ENCODE peak calls at places on chromosomes 13 and 19, in five cellular contexts. I is A549, B is SK-N-SH, Q is HepG2, C is HCT116. Y is an unnamed sample.

GRCh38 chr19:58350001-58350801 is 3.1 kb downstream of the A1BG start:
- DNase-seq in Q (no peak), I (no peak), C (no peak), B (no peak), Y (no peak)

GRCh38 chr13:26255717-26256277 is 1.9 kb downstream of the CDK8 start:
- DNase-seq in Q (peak; percentile 20), I (no peak), C (no peak), B (peak; percentile 39), Y (no peak)

GRCh38 chr19:43532571-43532961 is 422 bp upstream of the ZNF575 start:
- DNase-seq in Q (no peak), B (peak; percentile 59), C (peak; percentile 65), I (peak; percentile 79), Y (no peak)

GRCh38 chr19:12194827-12195500 is 32.1 kb downstream of the ZNF136 start:
- DNase-seq in B (peak; percentile 91), C (no peak), Q (no peak), I (no peak), Y (no peak)

GRCh38 chr19:55146078-55146647 is 2.8 kb downstream of the TNNT1 start:
- DNase-seq in C (peak; percentile 64), I (peak; percentile 91), Q (no peak), B (peak; percentile 76), Y (no peak)

GRCh38 chr13:109940637-109941036 is 154.3 kb upstream of the IRS2 start:
- DNase-seq in C (no peak), Q (no peak), I (no peak), B (no peak), Y (no peak)

GRCh38 chr13:41313659-41314197 is 2.7 kb downstream of the NAA16 start:
- DNase-seq in C (no peak), I (no peak), B (no peak), Q (no peak), Y (no peak)

GRCh38 chr13:47175172-47175806 is 278.4 kb upstream of the HTR2A start:
- DNase-seq in Q (no peak), B (no peak), I (no peak), C (no peak), Y (peak; percentile 31)

GRCh38 chr19:16661480-16662034 is 618 bp downstream of the TMEM38A start:
- DNase-seq in I (no peak), C (no peak), Q (no peak), B (peak; percentile 36), Y (no peak)

GRCh38 chr13:45242070-45242469 is 41.2 kb upstream of the KCTD4 start:
- DNase-seq in B (peak; percentile 10), I (no peak), Q (no peak), C (peak; percentile 15), Y (peak; percentile 28)

GRCh38 chr19:35236638-35237400 is 8.3 kb upstream of the FAM187B start:
- DNase-seq in I (no peak), B (no peak), Q (no peak), C (no peak), Y (no peak)

GRCh38 chr19:35449347-35450043 is 1.4 kb downstream of the FFAR2 start:
- DNase-seq in B (peak; percentile 37), I (no peak), Q (no peak), C (no peak), Y (no peak)

GRCh38 chr19:676343-677105 is at the start of gene FSTL3:
- DNase-seq in Q (no peak), C (no peak), B (no peak), I (peak; percentile 28), Y (no peak)

GRCh38 chr13:62320129-62320724 is 904.6 kb upstream of the PCDH20 start:
- DNase-seq in B (peak; percentile 38), C (peak; percentile 46), I (peak; percentile 1), Q (peak; percentile 22), Y (peak; percentile 10)

GRCh38 chr13:32627793-32628192 is 41.5 kb downstream of the PDS5B start:
- DNase-seq in Q (no peak), C (no peak), B (no peak), I (no peak), Y (no peak)

GRCh38 chr19:17671906-17672305 is 16.2 kb downstream of the UNC13A start:
- DNase-seq in Q (peak; percentile 24), B (peak; percentile 73), I (no peak), C (peak; percentile 68), Y (peak; percentile 18)

GRCh38 chr19:33406521-33407139 is 33.1 kb downstream of the CEBPG start:
- DNase-seq in Q (peak; percentile 56), C (peak; percentile 32), I (peak; percentile 95), B (peak; percentile 94), Y (peak; percentile 82)

GRCh38 chr13:34672631-34673030 is 269.4 kb upstream of the NBEA start:
- DNase-seq in C (no peak), Q (no peak), B (no peak), I (no peak), Y (no peak)

GRCh38 chr13:23899555-23899954 is 2.3 kb upstream of the C1QTNF9B start:
- DNase-seq in B (peak; percentile 36), Q (peak; percentile 36), I (no peak), C (no peak), Y (no peak)

GRCh38 chr13:45781553-45782326 is 69.8 kb downstream of the SIAH3 start:
- DNase-seq in I (no peak), C (no peak), Q (no peak), B (peak; percentile 90), Y (peak; percentile 15)

GRCh38 chr19:36605839-36606478 is 846 bp downstream of the ZNF382 start:
- DNase-seq in B (no peak), Q (no peak), C (no peak), I (no peak), Y (peak; percentile 22)

GRCh38 chr13:113014752-113015745 is 46.0 kb downstream of the MCF2L start:
- DNase-seq in I (no peak), Q (no peak), C (no peak), B (no peak), Y (no peak)

GRCh38 chr13:113013878-113014751 is 45.1 kb downstream of the MCF2L start:
- DNase-seq in B (no peak), Q (no peak), C (no peak), I (no peak), Y (no peak)

GRCh38 chr13:113015826-113016525 is 47.0 kb downstream of the MCF2L start:
- DNase-seq in Q (no peak), B (no peak), I (no peak), C (no peak), Y (no peak)

GRCh38 chr13:113010510-113010865 is 41.5 kb downstream of the MCF2L start:
- DNase-seq in B (peak; percentile 47), I (no peak), C (no peak), Q (no peak), Y (no peak)

DNA sequence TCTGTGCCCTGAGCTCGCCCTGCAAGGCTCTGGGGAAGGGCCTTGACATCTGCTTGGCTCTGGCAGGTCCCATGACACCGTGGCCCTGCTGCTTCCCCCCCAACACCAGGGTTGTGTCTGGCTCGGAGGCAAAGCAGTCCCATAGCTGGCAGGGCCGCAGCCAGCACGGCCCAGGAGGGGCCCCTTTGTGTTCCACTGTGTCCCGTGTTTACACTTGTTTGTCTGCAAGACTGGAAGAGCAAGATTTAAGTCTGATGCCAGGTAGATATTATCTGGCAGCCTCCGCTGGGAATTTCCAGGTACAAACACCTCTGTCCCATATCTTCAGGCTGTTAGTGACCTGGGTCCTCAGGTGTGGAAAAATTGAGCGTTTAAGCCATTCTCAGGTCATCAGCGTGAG is 44.3 kb downstream of the MCF2L start:
- DNase-seq in I (no peak), Q (no peak), C (no peak), B (no peak), Y (no peak)
- H3K27ac ChIP-seq in I (no peak overlapping the region), Q (no peak overlapping the region), C (no peak overlapping the region), B (no peak overlapping the region), Y (no peak overlapping the region)

GRCh38 chr19:7459773-7460172 is 29.1 kb downstream of the PEX11G start:
- DNase-seq in C (no peak), I (no peak), Q (no peak), B (no peak), Y (no peak)
- TF ChIP-seq REST in C (no peak), I (no peak), Q (no peak), B (no peak), Y (no peak)

DNA sequence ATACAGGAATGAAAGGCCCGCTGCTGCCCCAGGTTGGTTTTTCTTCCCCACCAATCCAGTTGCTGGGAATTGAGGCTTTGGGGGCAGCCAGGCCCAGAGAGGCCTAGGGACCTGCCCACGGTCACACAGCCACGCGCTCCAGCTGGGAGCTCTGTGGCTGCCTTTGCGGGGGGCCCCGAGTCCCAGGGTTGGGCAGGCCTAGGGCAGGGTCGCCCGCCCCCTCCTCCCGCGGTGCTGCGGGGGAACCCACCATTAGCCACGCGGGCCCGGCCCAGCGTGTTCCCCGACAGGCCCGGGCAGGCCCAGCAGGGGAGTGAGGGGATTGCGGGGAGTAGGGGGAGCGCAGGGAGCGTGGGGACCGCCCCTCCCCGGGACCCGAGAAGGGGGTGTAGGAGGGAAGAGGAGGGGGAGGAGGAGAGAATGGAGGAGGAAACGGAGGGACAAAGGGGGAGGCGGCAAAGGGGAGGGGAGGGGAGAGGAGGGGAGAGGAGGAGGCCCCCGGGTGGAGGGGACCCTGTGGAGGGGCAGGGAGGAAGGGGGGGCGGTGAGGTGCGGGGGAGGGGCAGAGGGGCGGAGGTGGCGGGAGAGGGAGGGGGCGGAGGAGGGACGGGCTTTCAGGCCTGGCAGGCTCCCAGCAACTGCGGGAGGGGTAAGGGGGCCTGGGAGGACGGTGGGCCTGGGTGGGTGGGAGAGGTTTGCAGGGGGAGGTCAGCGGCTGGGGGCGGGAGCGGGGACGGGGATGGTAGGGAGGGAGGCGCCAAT is 12.9 kb upstream of the TLE2 start:
- DNase-seq in I (no peak), C (no peak), B (no peak), Q (no peak), Y (no peak)
- H3K27ac ChIP-seq in I (no peak overlapping the region), C (no peak overlapping the region), B (no peak overlapping the region), Q (no peak overlapping the region), Y (no peak overlapping the region)

GRCh38 chr13:76505437-76505836 is 380.8 kb downstream of the KCTD12 start:
- DNase-seq in C (no peak), I (no peak), B (no peak), Q (no peak), Y (no peak)
- TF ChIP-seq REST in C (no peak), I (no peak), B (no peak), Q (no peak), Y (no peak)

DNA sequence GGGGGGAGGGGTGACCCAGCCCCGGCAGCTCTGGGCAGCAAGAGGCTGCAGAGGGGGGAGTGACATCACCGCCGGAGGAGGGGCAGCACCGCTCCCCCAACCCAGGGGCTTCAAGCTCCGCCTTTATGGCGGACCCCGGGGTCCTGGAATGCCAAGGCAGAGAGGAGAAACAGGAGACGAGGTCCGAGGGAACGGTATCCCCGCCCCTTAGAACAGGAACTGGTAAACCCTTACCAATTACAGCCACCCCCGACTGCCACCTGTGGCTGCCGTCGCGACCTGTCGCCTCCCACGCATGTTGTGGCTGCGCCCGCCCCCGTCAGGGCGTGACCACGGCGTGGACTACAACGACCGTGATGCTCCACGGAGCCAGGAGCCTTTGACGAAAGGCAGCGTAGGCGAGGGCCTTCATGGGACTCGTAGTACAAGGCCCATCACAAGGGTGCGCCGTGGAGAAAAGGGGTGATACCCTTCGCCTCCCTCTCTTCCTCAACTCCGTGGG is 4.1 kb upstream of the KCNC3 start:
- DNase-seq in I (peak; percentile 97), Q (peak; percentile 72), B (peak; percentile 87), C (peak; percentile 88), Y (peak; percentile 74)
- H3K27ac ChIP-seq in I (peak overlapping the region; percentile 75), Q (peak overlapping the region; percentile 65), B (no peak overlapping the region), C (peak overlapping the region; percentile 39), Y (no peak overlapping the region)